ENCODE peak calls at places on chromosomes 4 and X, in ten cellular contexts. Q, C, W, N, J, Y, V, S, P and H are unnamed samples.

GRCh38 chr4:108172780-108173598 is 4.3 kb upstream of the LEF1 start:
- DNase-seq in Q (peak; percentile 70), C (peak; percentile 77), W (peak; percentile 47), N (peak; percentile 18), J (peak; percentile 54), Y (no peak), V (no peak), S (no peak), P (peak; percentile 82), H (no peak)

GRCh38 chr4:154506253-154506652 is 14.7 kb upstream of the DCHS2 start:
- DNase-seq in Q (no peak), C (no peak), W (peak; percentile 33), N (no peak), J (peak; percentile 10), Y (peak; percentile 36), V (no peak), S (no peak), P (peak; percentile 66), H (no peak)

GRCh38 chrX:119427024-119427794 is 28.1 kb downstream of the SLC25A43 start:
- DNase-seq in Q (no peak), C (no peak), W (peak; percentile 45), N (no peak), J (peak; percentile 41), Y (peak; percentile 25), V (no peak), S (peak; percentile 2), P (no peak), H (no peak)

GRCh38 chrX:18792828-18793227 is 85.4 kb downstream of the PPEF1 start:
- DNase-seq in Q (no peak), C (no peak), W (no peak), N (no peak), J (no peak), Y (no peak), V (no peak), S (no peak), P (no peak), H (no peak)

GRCh38 chr4:3729188-3729884 is 36.8 kb upstream of the ADRA2C start:
- DNase-seq in Q (peak; percentile 87), C (no peak), W (no peak), N (no peak), J (peak; percentile 45), Y (no peak), V (no peak), S (no peak), P (no peak), H (no peak)

GRCh38 chr4:173218411-173219125 is 50.0 kb downstream of the GALNT7 start:
- DNase-seq in Q (no peak), C (no peak), W (peak; percentile 87), N (no peak), J (peak; percentile 92), Y (peak; percentile 96), V (no peak), S (no peak), P (no peak), H (no peak)

GRCh38 chrX:10892605-10893225 is 218.4 kb upstream of the HCCS start:
- DNase-seq in Q (no peak), C (no peak), W (peak; percentile 49), N (no peak), J (peak; percentile 62), Y (no peak), V (no peak), S (no peak), P (no peak), H (no peak)

GRCh38 chr4:163344147-163345050 is 707 bp downstream of the NPY5R start:
- DNase-seq in Q (no peak), C (no peak), W (no peak), N (no peak), J (no peak), Y (no peak), V (peak; percentile 22), S (no peak), P (peak; percentile 17), H (no peak)

GRCh38 chr4:6423575-6423974 is 48.8 kb downstream of the PPP2R2C start:
- DNase-seq in Q (no peak), C (no peak), W (no peak), N (no peak), J (no peak), Y (no peak), V (no peak), S (no peak), P (no peak), H (no peak)

GRCh38 chrX:13597928-13598327 is 28.5 kb downstream of the EGFL6 start:
- DNase-seq in Q (no peak), C (no peak), W (no peak), N (no peak), J (no peak), Y (no peak), V (no peak), S (no peak), P (no peak), H (no peak)

GRCh38 chrX:45849261-45849660 is 648.6 kb upstream of the DIPK2B start:
- DNase-seq in Q (no peak), C (no peak), W (peak; percentile 88), N (peak; percentile 3), J (peak; percentile 81), Y (peak; percentile 56), V (no peak), S (no peak), P (peak; percentile 50), H (no peak)

GRCh38 chr4:111475001-111475400 is 670.3 kb upstream of the FAM241A start:
- DNase-seq in Q (no peak), C (no peak), W (peak; percentile 54), N (no peak), J (peak; percentile 21), Y (peak; percentile 20), V (no peak), S (no peak), P (peak; percentile 69), H (no peak)

GRCh38 chrX:54076903-54077302 is 32.6 kb upstream of the PHF8 start:
- DNase-seq in Q (no peak), C (no peak), W (peak; percentile 65), N (no peak), J (peak; percentile 85), Y (no peak), V (no peak), S (no peak), P (no peak), H (no peak)

GRCh38 chr4:150224896-150225591 is 146.8 kb downstream of the DCLK2 start:
- DNase-seq in Q (no peak), C (no peak), W (peak; percentile 98), N (no peak), J (peak; percentile 96), Y (peak; percentile 93), V (no peak), S (no peak), P (no peak), H (no peak)

GRCh38 chr4:7422098-7422897 is 12.4 kb downstream of the PSAPL1 start:
- DNase-seq in Q (peak; percentile 51), C (no peak), W (no peak), N (no peak), J (no peak), Y (no peak), V (no peak), S (no peak), P (no peak), H (no peak)

GRCh38 chrX:148929686-148930085 is 429.3 kb downstream of the AFF2 start:
- DNase-seq in Q (no peak), C (no peak), W (peak; percentile 1), N (no peak), J (no peak), Y (peak; percentile 28), V (no peak), S (no peak), P (no peak), H (no peak)

GRCh38 chr4:100100985-100101384 is 89.3 kb downstream of the DDIT4L start:
- DNase-seq in Q (no peak), C (no peak), W (no peak), N (no peak), J (no peak), Y (no peak), V (no peak), S (no peak), P (no peak), H (no peak)

GRCh38 chr4:6119507-6120020 is 80.8 kb downstream of the JAKMIP1 start:
- DNase-seq in Q (no peak), C (no peak), W (no peak), N (no peak), J (no peak), Y (no peak), V (no peak), S (no peak), P (no peak), H (no peak)

GRCh38 chr4:11429646-11430045 is 952 bp upstream of the HS3ST1 start:
- DNase-seq in Q (no peak), C (no peak), W (no peak), N (no peak), J (no peak), Y (no peak), V (no peak), S (no peak), P (no peak), H (no peak)

GRCh38 chr4:62014982-62015739 is 815.0 kb downstream of the ADGRL3 start:
- DNase-seq in Q (no peak), C (no peak), W (no peak), N (no peak), J (no peak), Y (no peak), V (no peak), S (no peak), P (no peak), H (no peak)

GRCh38 chr4:124980276-124980752 is 267.8 kb upstream of the ANKRD50 start:
- DNase-seq in Q (no peak), C (no peak), W (peak; percentile 67), N (no peak), J (peak; percentile 73), Y (peak; percentile 81), V (no peak), S (no peak), P (no peak), H (no peak)

GRCh38 chr4:130712038-130712437 is 1616.1 kb downstream of the C4orf33 start:
- DNase-seq in Q (no peak), C (no peak), W (peak; percentile 21), N (no peak), J (peak; percentile 73), Y (no peak), V (no peak), S (no peak), P (no peak), H (no peak)

GRCh38 chr4:166400270-166400894 is 527.3 kb downstream of the TLL1 start:
- DNase-seq in Q (no peak), C (no peak), W (no peak), N (no peak), J (no peak), Y (no peak), V (no peak), S (no peak), P (no peak), H (no peak)

GRCh38 chr4:10160280-10160856 is 43.8 kb upstream of the WDR1 start:
- DNase-seq in Q (no peak), C (no peak), W (peak; percentile 33), N (no peak), J (peak; percentile 25), Y (peak; percentile 22), V (no peak), S (no peak), P (peak; percentile 42), H (no peak)

GRCh38 chr4:153257151-153257620 is 52.9 kb downstream of the TRIM2 start:
- DNase-seq in Q (no peak), C (peak; percentile 27), W (peak; percentile 81), N (no peak), J (peak; percentile 44), Y (peak; percentile 83), V (peak; percentile 83), S (peak; percentile 42), P (peak; percentile 70), H (no peak)

GRCh38 chrX:20523626-20524312 is 257.1 kb upstream of the RPS6KA3 start:
- DNase-seq in Q (no peak), C (no peak), W (no peak), N (no peak), J (no peak), Y (no peak), V (no peak), S (no peak), P (no peak), H (no peak)

GRCh38 chr4:11441182-11441556 is 12.5 kb upstream of the HS3ST1 start:
- DNase-seq in Q (no peak), C (no peak), W (no peak), N (no peak), J (no peak), Y (no peak), V (no peak), S (no peak), P (no peak), H (no peak)

GRCh38 chr4:62408467-62408866 is 1208.3 kb downstream of the ADGRL3 start:
- DNase-seq in Q (no peak), C (no peak), W (no peak), N (no peak), J (no peak), Y (no peak), V (no peak), S (no peak), P (no peak), H (no peak)